ENCODE peak calls at places on chromosomes 5 and 9, in six cellular contexts. O, S, V, Y, E and T are unnamed samples.

GRCh38 chr5:15715535-15715934 is 215.6 kb downstream of the FBXL7 start:
- DNase-seq in O (no peak), S (no peak), V (no peak), Y (no peak), E (no peak), T (no peak)

GRCh38 chr9:96222132-96222531 is 79.8 kb downstream of the HSD17B3 start:
- DNase-seq in O (no peak), S (no peak), V (no peak), Y (peak), E (no peak), T (peak)

GRCh38 chr9:20462410-20462809 is 159.9 kb downstream of the MLLT3 start:
- DNase-seq in O (no peak), S (no peak), V (no peak), Y (no peak), E (no peak), T (no peak)

GRCh38 chr9:128912270-128912853 is 8.4 kb upstream of the PHYHD1 start:
- DNase-seq in O (peak), S (peak), V (no peak), Y (no peak), E (no peak), T (no peak)

GRCh38 chr9:12884736-12885395 is 110.0 kb downstream of the LURAP1L start:
- DNase-seq in O (peak), S (peak), V (no peak), Y (no peak), E (no peak), T (no peak)

GRCh38 chr5:95975703-95976102 is 14.1 kb upstream of the ELL2 start:
- DNase-seq in O (no peak), S (no peak), V (no peak), Y (no peak), E (no peak), T (no peak)

GRCh38 chr9:81562221-81563019 is 126.9 kb downstream of the TLE1 start:
- DNase-seq in O (peak), S (peak), V (no peak), Y (no peak), E (no peak), T (no peak)

GRCh38 chr9:8268881-8269280 is 469.3 kb upstream of the DMAC1 start:
- DNase-seq in O (no peak), S (no peak), V (no peak), Y (no peak), E (no peak), T (no peak)

GRCh38 chr5:1498623-1499416 is 24.9 kb downstream of the LPCAT1 start:
- DNase-seq in O (no peak), S (no peak), V (no peak), Y (no peak), E (peak), T (no peak)

GRCh38 chr5:140176028-140176382 is 1.0 kb downstream of the CYSTM1 start:
- DNase-seq in O (no peak), S (no peak), V (no peak), Y (no peak), E (no peak), T (no peak)

GRCh38 chr5:61280205-61280604 is 51.9 kb upstream of the ZSWIM6 start:
- DNase-seq in O (no peak), S (peak), V (no peak), Y (no peak), E (no peak), T (no peak)

GRCh38 chr5:153965102-153965645 is 73.5 kb downstream of the FAM114A2 start:
- DNase-seq in O (peak), S (peak), V (no peak), Y (peak), E (peak), T (peak)

DNA sequence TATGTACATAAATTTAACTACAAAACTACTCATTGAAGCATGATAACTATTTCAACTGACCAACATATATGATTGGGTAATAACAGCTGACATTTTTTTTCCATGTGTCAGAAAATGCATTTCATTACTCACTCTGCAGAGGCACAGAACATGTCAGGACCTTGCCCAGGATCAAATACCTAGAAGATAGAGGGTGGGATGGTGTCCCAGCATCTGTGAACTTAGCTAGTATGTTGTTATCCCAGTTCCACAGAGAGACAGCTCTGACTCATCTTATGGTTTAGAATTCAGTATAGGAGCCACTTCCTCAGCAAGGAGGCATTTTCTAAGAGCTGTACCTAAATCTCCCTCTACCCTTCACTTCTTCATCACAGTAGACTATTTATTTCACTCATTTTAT is 1198.6 kb upstream of the ACO1 start:
- DNase-seq in O (no peak), S (no peak), V (no peak), Y (no peak), E (no peak), T (no peak)
- TF ChIP-seq ATF3 in O (no peak), S (no peak), V (no peak), Y (no peak), E (no peak), T (no peak)

DNA sequence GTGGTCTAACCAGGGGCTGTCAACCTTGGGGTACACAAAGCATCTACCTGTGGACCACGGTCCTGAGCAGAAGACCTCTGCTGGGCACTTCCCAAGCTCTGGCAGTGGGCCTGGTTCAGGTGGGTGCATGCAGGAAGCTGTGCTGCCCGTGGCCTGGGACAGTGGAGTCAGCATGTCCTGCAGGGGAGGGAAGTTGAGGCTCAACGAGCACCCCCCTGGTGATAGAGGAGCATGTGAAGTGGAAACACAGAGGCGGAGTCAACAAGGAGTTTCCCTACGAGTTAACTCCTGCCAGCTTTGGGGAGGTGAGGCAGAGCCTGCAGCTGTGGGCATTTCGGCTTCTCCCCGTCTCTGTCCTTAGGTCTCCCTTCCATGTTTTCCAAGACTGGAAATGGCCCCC is 67.5 kb upstream of the IRX2 start:
- DNase-seq in O (no peak), S (no peak), V (no peak), Y (no peak), E (no peak), T (no peak)
- TF ChIP-seq ATF3 in O (no peak), S (no peak), V (no peak), Y (no peak), E (no peak), T (no peak)

GRCh38 chr9:82668724-82669324 is 394.1 kb downstream of the RASEF start:
- DNase-seq in O (no peak), S (no peak), V (no peak), Y (no peak), E (no peak), T (no peak)
- TF ChIP-seq ATF3 in O (no peak), S (no peak), V (no peak), Y (no peak), E (no peak), T (no peak)

DNA sequence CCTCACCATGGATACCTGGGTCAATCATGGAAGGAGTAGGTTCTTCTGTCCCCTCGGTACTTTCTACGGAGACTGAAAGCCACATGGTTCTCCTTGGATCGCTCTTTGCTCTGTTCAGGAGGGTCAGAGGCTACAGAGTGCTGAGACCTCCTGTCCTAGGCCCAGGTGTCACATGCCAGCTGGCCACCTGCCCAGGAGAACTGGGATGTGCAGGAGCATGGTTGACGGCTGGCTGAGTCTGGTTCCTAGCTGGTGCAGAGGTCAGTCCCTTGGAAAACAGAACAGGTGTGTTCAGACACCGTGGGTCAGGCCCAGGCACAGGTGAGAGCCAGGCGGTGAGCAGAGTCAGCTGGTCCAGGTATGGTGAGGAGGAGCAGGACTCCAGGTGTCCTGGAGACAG is 416.3 kb downstream of the IRX1 start:
- DNase-seq in O (no peak), S (no peak), V (no peak), Y (no peak), E (no peak), T (no peak)
- TF ChIP-seq ATF3 in O (no peak), S (no peak), V (no peak), Y (no peak), E (no peak), T (no peak)

GRCh38 chr5:150146862-150147579 is 8.6 kb downstream of the PDGFRB start:
- DNase-seq in O (no peak), S (no peak), V (no peak), Y (no peak), E (no peak), T (no peak)
- TF ChIP-seq ATF3 in O (no peak), S (no peak), V (no peak), Y (no peak), E (no peak), T (no peak)

DNA sequence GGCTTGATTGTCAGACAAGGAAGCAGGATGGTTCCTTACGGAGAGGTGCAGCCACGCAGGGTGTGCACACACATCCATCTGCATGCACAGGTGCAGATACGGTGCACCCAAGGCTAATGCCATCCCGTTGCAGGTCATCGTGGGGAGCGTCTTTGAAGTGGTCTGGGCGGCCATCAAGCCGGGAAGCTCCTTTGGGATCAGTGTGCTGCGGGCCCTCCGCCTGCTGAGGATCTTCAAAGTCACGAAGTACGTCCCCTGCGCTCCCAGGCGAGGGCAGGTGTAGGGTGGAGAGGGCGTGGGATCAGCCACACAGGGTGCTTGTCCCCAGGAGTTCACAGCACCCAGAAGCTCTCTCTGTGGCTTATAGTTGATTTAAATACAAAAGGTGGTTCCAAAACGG is 106.4 kb downstream of the CACNA1B start:
- DNase-seq in O (no peak), S (no peak), V (no peak), Y (no peak), E (no peak), T (no peak)
- TF ChIP-seq ATF3 in O (no peak), S (no peak), V (no peak), Y (no peak), E (no peak), T (no peak)

DNA sequence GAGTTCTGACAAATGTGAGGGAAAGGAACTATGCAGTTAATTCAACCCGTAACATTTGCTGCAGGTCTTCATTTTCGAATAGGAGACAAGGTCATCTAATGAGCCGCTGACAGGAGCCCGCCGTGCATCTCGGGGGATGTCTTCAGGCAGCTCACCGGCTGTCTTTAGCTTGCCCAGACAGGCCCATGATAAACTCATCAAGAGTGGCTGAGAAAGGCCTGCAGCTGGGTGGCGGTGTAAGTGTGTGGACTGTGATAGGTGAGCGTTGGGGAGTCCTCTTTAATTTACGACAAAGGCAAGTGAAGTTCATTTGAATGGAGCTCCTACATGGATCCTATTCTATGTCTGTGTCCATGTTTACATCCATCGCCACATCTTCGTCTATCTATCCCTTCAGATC is 190.6 kb downstream of the ADCY2 start:
- DNase-seq in O (no peak), S (no peak), V (no peak), Y (no peak), E (no peak), T (no peak)
- TF ChIP-seq ATF3 in O (no peak), S (no peak), V (no peak), Y (no peak), E (no peak), T (no peak)